ENCODE peak calls at places on chromosomes 13 and 19, in four cellular contexts. One of them, this sample, is unnamed.

GRCh38 chr13:50521750-50522149 is 321.7 kb downstream of the DLEU7 start:
- DNase-seq in K562: no peak
- DNase-seq in H1: no peak
- DNase-seq in GM12892: no peak
- DNase-seq in this sample: no peak

GRCh38 chr19:33032218-33032781 is 32.4 kb downstream of the RHPN2 start:
- DNase-seq in K562: no peak
- DNase-seq in H1: no peak
- DNase-seq in GM12892: no peak
- DNase-seq in this sample: no peak

GRCh38 chr19:10936661-10937084 is 8.1 kb downstream of the TIMM29 start:
- DNase-seq in K562: peak
- DNase-seq in H1: no peak
- DNase-seq in GM12892: no peak
- DNase-seq in this sample: no peak

GRCh38 chr13:69999875-70000274 is 107.8 kb upstream of the ATXN8OS start:
- DNase-seq in K562: no peak
- DNase-seq in H1: no peak
- DNase-seq in GM12892: no peak
- DNase-seq in this sample: no peak

GRCh38 chr19:14487370-14488125 is 8.4 kb downstream of the GIPC1 start:
- DNase-seq in K562: no peak
- DNase-seq in H1: no peak
- DNase-seq in GM12892: no peak
- DNase-seq in this sample: no peak

GRCh38 chr19:17095141-17095919 is 19.8 kb downstream of the MYO9B start:
- DNase-seq in K562: no peak
- DNase-seq in H1: no peak
- DNase-seq in GM12892: no peak
- DNase-seq in this sample: no peak

GRCh38 chr13:50319603-50320296 is 304.5 kb downstream of the KCNRG start:
- DNase-seq in K562: peak
- DNase-seq in H1: no peak
- DNase-seq in GM12892: no peak
- DNase-seq in this sample: no peak

GRCh38 chr19:45514376-45515051 is 7.2 kb downstream of the VASP start:
- DNase-seq in K562: peak
- DNase-seq in H1: no peak
- DNase-seq in GM12892: no peak
- DNase-seq in this sample: no peak

GRCh38 chr19:47258895-47259555 is 2.7 kb downstream of the CCDC9 start:
- DNase-seq in K562: no peak
- DNase-seq in H1: no peak
- DNase-seq in GM12892: no peak
- DNase-seq in this sample: no peak

GRCh38 chr13:100203696-100204367 is 114.9 kb downstream of the PCCA start:
- DNase-seq in K562: no peak
- DNase-seq in H1: no peak
- DNase-seq in GM12892: no peak
- DNase-seq in this sample: no peak

GRCh38 chr13:67416047-67416925 is 186.2 kb upstream of the PCDH9 start:
- DNase-seq in K562: peak
- DNase-seq in H1: peak
- DNase-seq in GM12892: no peak
- DNase-seq in this sample: no peak

GRCh38 chr13:30107536-30108136 is 199.7 kb downstream of the KATNAL1 start:
- DNase-seq in K562: no peak
- DNase-seq in H1: no peak
- DNase-seq in GM12892: no peak
- DNase-seq in this sample: no peak

GRCh38 chr19:53068199-53068598 is 23.7 kb downstream of the ERVV-2 start:
- DNase-seq in K562: no peak
- DNase-seq in H1: no peak
- DNase-seq in GM12892: no peak
- DNase-seq in this sample: no peak

GRCh38 chr19:51570962-51571575 is at the start of gene ZNF175:
- DNase-seq in K562: peak
- DNase-seq in H1: peak
- DNase-seq in GM12892: peak
- DNase-seq in this sample: no peak

GRCh38 chr19:19170053-19170945 is at the start of gene MEF2B:
- DNase-seq in K562: peak
- DNase-seq in H1: peak
- DNase-seq in GM12892: peak
- DNase-seq in this sample: peak

GRCh38 chr13:106566682-106567420 is 1.1 kb downstream of the ARGLU1 start:
- DNase-seq in K562: no peak
- DNase-seq in H1: no peak
- DNase-seq in GM12892: peak
- DNase-seq in this sample: peak

GRCh38 chr13:95822303-95822702 is 145.4 kb downstream of the DNAJC3 start:
- DNase-seq in K562: no peak
- DNase-seq in H1: no peak
- DNase-seq in GM12892: no peak
- DNase-seq in this sample: no peak

GRCh38 chr13:73341748-73342147 is 282.9 kb downstream of the KLF5 start:
- DNase-seq in K562: no peak
- DNase-seq in H1: no peak
- DNase-seq in GM12892: no peak
- DNase-seq in this sample: no peak

GRCh38 chr13:25806304-25806974 is 245.4 kb downstream of the SHISA2 start:
- DNase-seq in K562: no peak
- DNase-seq in H1: no peak
- DNase-seq in GM12892: no peak
- DNase-seq in this sample: no peak

GRCh38 chr13:111153977-111154332 is 38.8 kb downstream of the ARHGEF7 start:
- DNase-seq in K562: peak
- DNase-seq in H1: no peak
- DNase-seq in GM12892: peak
- DNase-seq in this sample: no peak

GRCh38 chr13:104043184-104043583 is 977.0 kb upstream of the SLC10A2 start:
- DNase-seq in K562: no peak
- DNase-seq in H1: no peak
- DNase-seq in GM12892: no peak
- DNase-seq in this sample: no peak

DNA sequence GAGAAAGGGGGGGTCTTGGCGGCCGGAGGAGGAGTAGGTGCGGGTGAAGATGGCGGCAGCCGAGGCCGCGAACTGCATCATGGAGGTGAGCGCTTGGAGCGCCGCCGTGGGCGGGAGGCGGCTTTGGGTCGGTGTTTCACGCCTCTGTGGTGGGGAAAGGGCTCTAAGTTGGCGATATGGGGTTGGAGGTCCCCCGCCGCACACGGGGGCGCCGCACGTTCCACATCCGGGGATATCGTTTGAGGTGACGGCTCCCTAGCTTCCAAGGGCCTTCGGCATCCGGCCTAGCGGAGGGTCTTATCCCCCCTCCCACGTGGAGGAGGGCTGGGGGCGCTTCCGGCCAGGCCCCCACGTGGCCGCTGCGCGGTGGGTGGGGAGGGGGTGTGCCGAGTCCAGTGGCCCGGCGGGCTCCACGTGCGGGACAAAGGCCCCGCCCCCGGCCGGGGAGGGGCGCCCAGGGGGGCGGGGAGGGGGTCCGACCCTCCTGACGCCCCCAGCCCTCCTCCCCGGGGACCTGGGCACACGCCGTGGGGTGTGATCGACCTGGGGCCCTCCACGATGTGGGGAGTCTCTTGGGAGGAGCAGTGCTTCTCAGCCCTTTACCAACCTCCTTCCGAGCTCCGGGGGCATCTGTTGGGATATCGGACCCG is at the start of gene PRMT1:
- DNase-seq in K562: peak
- DNase-seq in H1: peak
- DNase-seq in GM12892: no peak
- DNase-seq in this sample: no peak
- TF ChIP-seq POLR2A in K562: peak
- TF ChIP-seq POLR2A in H1: peak
- TF ChIP-seq POLR2A in GM12892: peak
- TF ChIP-seq POLR2A in this sample: peak

GRCh38 chr13:102707465-102707864 is 12.6 kb upstream of the METTL21C start:
- DNase-seq in K562: no peak
- DNase-seq in H1: no peak
- DNase-seq in GM12892: no peak
- DNase-seq in this sample: no peak
- TF ChIP-seq TAF1 in K562: no peak
- TF ChIP-seq TAF1 in H1: no peak
- TF ChIP-seq TAF1 in GM12892: no peak
- TF ChIP-seq TAF1 in this sample: no peak

DNA sequence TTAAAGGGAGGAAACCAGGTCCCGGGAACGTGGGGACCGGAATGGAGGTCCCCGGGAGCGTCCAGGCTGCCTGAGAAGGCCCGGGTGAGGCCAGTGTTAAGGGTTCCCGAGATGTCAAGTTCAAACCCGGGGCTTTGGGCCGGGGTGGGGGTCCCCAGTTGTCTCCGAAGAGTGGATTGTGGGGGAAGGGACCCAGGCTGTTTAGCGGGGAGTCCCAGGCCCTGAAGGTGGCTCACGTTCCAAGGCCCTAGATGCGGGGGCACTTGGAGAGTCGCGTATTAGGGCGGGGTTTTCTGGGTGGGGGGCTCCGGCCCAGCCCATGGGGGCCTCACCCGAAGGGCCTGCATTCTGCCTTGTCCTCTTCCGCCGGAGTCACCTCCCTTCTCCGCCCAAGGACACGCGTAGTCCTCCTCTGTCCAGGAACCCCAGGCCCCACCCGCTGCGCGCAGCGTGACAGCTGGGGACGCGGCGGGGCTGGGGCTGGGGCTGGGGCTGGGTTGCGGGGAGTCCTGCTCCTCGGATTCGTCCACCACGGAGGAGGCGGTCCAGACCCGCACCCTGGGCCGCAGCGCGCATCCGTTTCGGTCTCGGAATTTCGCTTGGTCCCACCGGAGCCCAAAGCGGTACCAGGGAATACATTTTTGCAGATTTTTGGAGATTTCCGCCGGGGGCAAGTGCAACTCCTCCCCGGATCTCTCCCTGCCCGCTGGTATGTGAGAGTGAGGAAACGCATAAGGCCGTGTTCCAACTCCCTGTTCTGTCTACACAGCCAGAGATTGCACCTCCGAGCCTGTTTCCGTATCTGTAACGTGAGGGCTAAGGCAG is at the start of gene COX7A1:
- DNase-seq in K562: peak
- DNase-seq in H1: no peak
- DNase-seq in GM12892: no peak
- DNase-seq in this sample: no peak
- TF ChIP-seq POLR2AphosphoS5 in K562: no peak
- TF ChIP-seq POLR2AphosphoS5 in H1: no peak
- TF ChIP-seq POLR2AphosphoS5 in GM12892: no peak
- TF ChIP-seq POLR2AphosphoS5 in this sample: no peak

DNA sequence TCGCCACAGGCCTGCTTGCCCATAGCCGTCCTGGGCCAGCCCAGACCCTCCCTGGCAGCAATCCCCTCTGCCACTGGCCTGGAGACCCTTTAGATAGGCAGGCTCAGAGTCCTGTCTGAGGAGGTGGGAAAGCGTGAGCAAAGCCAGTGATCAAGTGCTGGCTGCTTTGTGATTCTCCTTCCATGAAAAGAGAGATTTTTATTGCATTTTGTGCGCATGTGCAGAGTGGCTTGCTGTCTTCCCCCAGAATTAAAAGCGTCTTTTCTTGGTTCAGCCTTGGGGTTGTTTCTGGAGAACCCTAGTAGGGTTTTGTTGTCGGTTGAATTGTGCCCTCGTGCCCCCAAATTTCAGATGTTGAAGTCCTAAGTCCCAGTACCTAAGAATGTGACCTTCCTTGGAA is 44.9 kb upstream of the DCT start:
- DNase-seq in K562: no peak
- DNase-seq in H1: no peak
- DNase-seq in GM12892: no peak
- DNase-seq in this sample: no peak
- TF ChIP-seq POLR2A in K562: no peak
- TF ChIP-seq POLR2A in H1: no peak
- TF ChIP-seq POLR2A in GM12892: no peak
- TF ChIP-seq POLR2A in this sample: no peak

GRCh38 chr19:57310792-57311191 is 9.5 kb upstream of the ZNF543 start:
- DNase-seq in K562: no peak
- DNase-seq in H1: no peak
- DNase-seq in GM12892: no peak
- DNase-seq in this sample: no peak
- TF ChIP-seq TAF1 in K562: no peak
- TF ChIP-seq TAF1 in H1: no peak
- TF ChIP-seq TAF1 in GM12892: no peak
- TF ChIP-seq TAF1 in this sample: no peak

GRCh38 chr13:44575741-44576395 is at the start of gene TSC22D1:
- DNase-seq in K562: no peak
- DNase-seq in H1: peak
- DNase-seq in GM12892: peak
- DNase-seq in this sample: peak
- TF ChIP-seq POLR2AphosphoS5 in K562: no peak
- TF ChIP-seq POLR2AphosphoS5 in H1: peak
- TF ChIP-seq POLR2AphosphoS5 in GM12892: no peak
- TF ChIP-seq POLR2AphosphoS5 in this sample: no peak